ENCODE peak calls at places on chromosomes 3 and 15, in four cellular contexts. X, I, H and J are unnamed samples.
A peak's percentile ranks its signal among the peaks of the same experiment; 100 is the strongest.

GRCh38 chr3:114608293-114608692 is 314.5 kb downstream of the TIGIT start:
- DNase-seq in X (no peak), I (no peak), H (peak; percentile 78), J (no peak)

GRCh38 chr15:51681303-51681963 is at the start of gene SCG3:
- DNase-seq in I (peak; percentile 90), X (peak; percentile 88), H (peak; percentile 12), J (peak; percentile 34)

GRCh38 chr3:14288833-14289451 is 110.3 kb downstream of the LSM3 start:
- DNase-seq in X (no peak), H (no peak), I (no peak), J (no peak)

GRCh38 chr15:36887214-36888017 is 212.9 kb downstream of the MEIS2 start:
- DNase-seq in I (no peak), X (no peak), H (no peak), J (no peak)

GRCh38 chr3:23654571-23654970 is 151.2 kb upstream of the UBE2E1 start:
- DNase-seq in I (no peak), H (no peak), X (no peak), J (no peak)

GRCh38 chr3:37986479-37987314 is 3.9 kb upstream of the VILL start:
- DNase-seq in H (no peak), I (peak; percentile 89), X (peak; percentile 89), J (no peak)

GRCh38 chr3:11015369-11015768 is 22.8 kb downstream of the SLC6A1 start:
- DNase-seq in I (no peak), X (no peak), H (no peak), J (no peak)

GRCh38 chr15:41263891-41264351 is 32.9 kb downstream of the CHP1 start:
- DNase-seq in I (no peak), H (no peak), X (no peak), J (no peak)

GRCh38 chr3:130480736-130481135 is 36.2 kb upstream of the COL6A6 start:
- DNase-seq in I (no peak), X (no peak), H (no peak), J (peak; percentile 13)

GRCh38 chr3:42117175-42118008 is 26.2 kb downstream of the TRAK1 start:
- DNase-seq in I (peak; percentile 78), H (peak; percentile 78), X (peak; percentile 69), J (peak; percentile 69)

GRCh38 chr15:36571301-36571700 is 8.1 kb upstream of the CDIN1 start:
- DNase-seq in H (no peak), I (no peak), X (no peak), J (peak; percentile 4)

GRCh38 chr3:111762535-111762934 is 96.5 kb upstream of the PHLDB2 start:
- DNase-seq in H (no peak), X (no peak), I (no peak), J (no peak)

GRCh38 chr3:72977060-72977459 is 19.6 kb upstream of the PPP4R2 start:
- DNase-seq in H (no peak), X (no peak), I (no peak), J (no peak)

GRCh38 chr3:123157209-123157597 is 44.5 kb upstream of the SEC22A start:
- DNase-seq in I (no peak), X (no peak), H (no peak), J (no peak)

GRCh38 chr3:166527325-166527724 is 690.1 kb upstream of the BCHE start:
- DNase-seq in X (no peak), I (no peak), H (no peak), J (no peak)

GRCh38 chr3:130894130-130894872 is 417 bp downstream of the ATP2C1 start:
- DNase-seq in H (peak; percentile 48), I (peak; percentile 82), X (peak; percentile 71), J (peak; percentile 52)

GRCh38 chr3:15384510-15385237 is 42.7 kb downstream of the METTL6 start:
- DNase-seq in X (no peak), I (no peak), H (no peak), J (no peak)

GRCh38 chr3:11558461-11558903 is 85.2 kb downstream of the VGLL4 start:
- DNase-seq in X (peak; percentile 41), H (no peak), I (no peak), J (no peak)

GRCh38 chr3:132161608-132162007 is 126.8 kb upstream of the CPNE4 start:
- DNase-seq in H (no peak), I (no peak), X (no peak), J (peak; percentile 40)

GRCh38 chr3:86995537-86995936 is 4.6 kb upstream of the VGLL3 start:
- DNase-seq in X (no peak), I (no peak), H (peak; percentile 60), J (peak; percentile 63)

GRCh38 chr3:164641071-164641470 is 437.2 kb downstream of the SI start:
- DNase-seq in H (no peak), I (no peak), X (no peak), J (peak; percentile 12)

GRCh38 chr3:128107809-128108208 is 15.8 kb downstream of the RUVBL1 start:
- DNase-seq in I (no peak), X (no peak), H (peak; percentile 56), J (no peak)

GRCh38 chr15:75830910-75831805 is 12.1 kb upstream of the UBE2Q2 start:
- DNase-seq in I (no peak), H (no peak), X (no peak), J (no peak)

GRCh38 chr3:150083653-150084037 is 113.0 kb upstream of the PFN2 start:
- DNase-seq in H (peak; percentile 43), I (no peak), X (no peak), J (peak; percentile 89)

GRCh38 chr15:52794665-52795463 is 4.7 kb upstream of the ONECUT1 start:
- DNase-seq in H (no peak), X (no peak), I (no peak), J (no peak)

GRCh38 chr3:25428003-25428861 is at the start of gene RARB:
- DNase-seq in X (peak; percentile 56), I (peak; percentile 66), H (peak; percentile 87), J (peak; percentile 56)

GRCh38 chr3:126508539-126508938 is 9.0 kb downstream of the UROC1 start:
- DNase-seq in H (no peak), I (no peak), X (peak; percentile 43), J (peak; percentile 68)

GRCh38 chr3:78529601-78530000 is 1238.2 kb downstream of the ROBO1 start:
- DNase-seq in X (no peak), I (no peak), H (no peak), J (no peak)

GRCh38 chr15:78661001-78661400 is 20.0 kb upstream of the CHRNB4 start:
- DNase-seq in H (no peak), I (peak; percentile 26), X (no peak), J (no peak)

GRCh38 chr3:55330355-55330754 is 156.8 kb downstream of the WNT5A start:
- DNase-seq in H (peak; percentile 64), I (no peak), X (no peak), J (peak; percentile 79)

GRCh38 chr3:23648965-23649328 is 156.8 kb upstream of the UBE2E1 start:
- DNase-seq in I (no peak), H (no peak), X (no peak), J (peak; percentile 46)

DNA sequence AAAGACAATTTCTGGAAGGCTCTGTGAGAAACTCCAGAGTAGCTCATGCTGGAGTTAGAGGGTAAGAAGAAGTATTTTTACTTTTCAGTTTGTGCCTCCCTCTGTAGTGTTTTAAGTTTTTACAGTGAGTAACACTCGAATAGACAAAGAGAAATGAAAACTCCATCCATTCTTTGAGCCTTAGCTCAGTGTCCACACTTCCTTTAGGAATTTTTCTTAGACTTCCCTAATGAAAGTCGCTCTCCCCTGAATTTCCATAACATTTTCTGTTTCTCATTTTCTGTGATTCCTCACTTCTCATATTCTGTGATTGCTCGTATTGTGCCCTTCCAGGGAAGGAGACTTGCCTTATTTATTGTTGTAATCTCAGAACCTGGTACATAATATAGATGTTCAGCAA is 2.1 kb downstream of the BLOC1S6 start:
- DNase-seq in X (no peak), H (no peak), I (no peak), J (no peak)
- H3K4me3 ChIP-seq in X (peak overlapping the region; percentile 88), H (no peak overlapping the region), I (no peak overlapping the region), J (no peak overlapping the region)

GRCh38 chr15:90866800-90867199 is 1.6 kb upstream of the FURIN start:
- DNase-seq in H (no peak), I (no peak), X (no peak), J (no peak)

GRCh38 chr15:90866161-90866715 is 2.1 kb upstream of the FURIN start:
- DNase-seq in I (no peak), H (no peak), X (peak; percentile 65), J (no peak)

GRCh38 chr15:90869601-90870353 is 1.4 kb downstream of the FURIN start:
- DNase-seq in X (peak; percentile 88), I (peak; percentile 90), H (peak; percentile 98), J (peak; percentile 84)

GRCh38 chr15:90869140-90869541 is 753 bp downstream of the FURIN start:
- DNase-seq in I (no peak), X (no peak), H (no peak), J (no peak)

DNA sequence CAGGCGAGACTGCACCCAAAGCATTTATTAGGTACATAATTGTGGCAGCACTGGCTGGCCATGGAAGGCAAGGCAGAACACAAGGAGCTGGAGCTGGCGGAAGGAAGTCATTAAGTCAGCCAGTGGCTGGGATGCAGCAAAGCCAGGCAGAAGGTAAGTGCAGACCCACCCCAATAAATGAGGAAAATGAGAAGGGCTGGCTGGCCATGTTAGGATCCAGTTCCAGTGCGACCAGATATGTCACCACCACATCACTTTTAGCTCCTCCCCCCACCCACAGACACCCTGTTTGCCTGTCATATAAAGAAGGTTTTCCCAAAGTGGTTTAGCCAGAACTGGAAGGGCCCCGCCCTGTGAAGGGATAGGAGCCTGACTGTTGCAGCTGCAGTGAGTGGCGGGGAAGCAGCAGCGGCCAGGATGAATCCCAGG is at the start of gene FURIN:
- DNase-seq in H (no peak), X (no peak), I (no peak), J (no peak)
- H3K4me3 ChIP-seq in H (no peak within 1 kb of the TSS), X (no peak within 1 kb of the TSS), I (no peak within 1 kb of the TSS), J (no peak within 1 kb of the TSS)

DNA sequence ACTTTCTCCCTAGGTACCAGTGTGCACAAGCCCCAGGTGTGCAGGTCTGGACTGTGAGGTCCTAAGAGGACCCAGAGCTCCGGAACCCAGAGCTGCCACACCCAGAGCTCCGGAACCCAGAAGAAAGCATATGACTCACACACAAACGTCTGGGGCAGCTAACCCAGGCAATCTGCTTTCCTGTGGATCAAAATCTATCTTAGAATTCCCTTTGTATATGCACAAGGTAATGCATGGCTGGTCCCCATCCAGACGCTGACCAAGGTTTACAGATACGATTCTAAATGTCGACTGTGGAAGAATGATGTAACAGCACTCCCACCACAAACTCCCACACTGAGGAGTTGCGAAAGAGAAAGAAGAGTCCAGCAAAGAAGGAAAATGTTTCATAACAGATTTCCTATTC is 15.7 kb downstream of the KCNMB2 start:
- DNase-seq in H (no peak), I (no peak), X (no peak), J (peak; percentile 44)
- H3K4me3 ChIP-seq in H (no peak overlapping the region), I (no peak overlapping the region), X (peak overlapping the region; percentile 18), J (no peak overlapping the region)

GRCh38 chr3:119311191-119311925 is 17.2 kb downstream of the ARHGAP31 start:
- DNase-seq in H (peak; percentile 95), I (no peak), X (no peak), J (no peak)
- H3K4me3 ChIP-seq in H (peak overlapping the region; percentile 4), I (no peak overlapping the region), X (no peak overlapping the region), J (no peak overlapping the region)

GRCh38 chr3:159934216-159934615 is 54.4 kb upstream of the IL12A start:
- DNase-seq in I (no peak), X (no peak), H (no peak), J (no peak)
- H3K4me3 ChIP-seq in I (no peak overlapping the region), X (no peak overlapping the region), H (no peak overlapping the region), J (no peak overlapping the region)

GRCh38 chr3:101567528-101568317 is 6.1 kb downstream of the TRMT10C start:
- DNase-seq in H (peak; percentile 60), X (no peak), I (no peak), J (peak; percentile 17)

GRCh38 chr3:101573449-101574387 is at the start of gene PCNP:
- DNase-seq in H (peak; percentile 99), I (peak; percentile 99), X (peak; percentile 99), J (peak; percentile 99)

GRCh38 chr3:101574388-101575156 is 592 bp downstream of the PCNP start:
- DNase-seq in I (peak; percentile 76), H (peak; percentile 76), X (peak; percentile 62), J (peak; percentile 77)

GRCh38 chr3:101571028-101571895 is 2.7 kb upstream of the PCNP start:
- DNase-seq in I (no peak), X (no peak), H (no peak), J (peak; percentile 44)
- H3K4me3 ChIP-seq in I (no peak overlapping the region), X (no peak overlapping the region), H (no peak overlapping the region), J (no peak overlapping the region)